ENCODE peak calls at places on chromosomes 12 and 14, in six cellular contexts. V, K, F, H, A and X are unnamed samples. For H3K9me3, the result is how much of the 10 kb centered on the place peaks cover.

GRCh38 chr12:52540531-52540930 is 12.4 kb downstream of the KRT71 start:
- ATAC-seq in K (no peak), H (no peak), A (no peak), V (no peak), F (no peak), X (no peak)

GRCh38 chr12:104680506-104680905 is 223.8 kb downstream of the CHST11 start:
- ATAC-seq in A (no peak), V (no peak), H (no peak), F (no peak), K (no peak), X (no peak)

GRCh38 chr12:114864688-114865685 is 181.0 kb upstream of the TBX3 start:
- ATAC-seq in H (no peak), A (no peak), F (no peak), K (no peak), V (no peak), X (no peak)

GRCh38 chr12:91003737-91004136 is 1.0 kb downstream of the EPYC start:
- ATAC-seq in A (no peak), H (no peak), K (no peak), V (no peak), F (no peak), X (no peak)

GRCh38 chr12:49342914-49343731 is 3.6 kb upstream of the DNAJC22 start:
- ATAC-seq in F (no peak), H (no peak), K (no peak), A (no peak), V (no peak), X (no peak)

GRCh38 chr14:53180272-53181221 is 27.4 kb upstream of the DDHD1 start:
- ATAC-seq in V (no peak), F (no peak), K (no peak), A (no peak), H (no peak), X (no peak)

GRCh38 chr14:101249676-101250036 is 311.6 kb upstream of the DIO3 start:
- ATAC-seq in K (no peak), A (no peak), F (no peak), V (no peak), H (no peak), X (no peak)

GRCh38 chr14:25049559-25050493 is at the start of gene STXBP6:
- ATAC-seq in F (peak), H (peak), A (peak), K (peak), V (peak), X (peak)

GRCh38 chr12:70637286-70637685 is at the start of gene PTPRB:
- ATAC-seq in K (peak), H (no peak), A (no peak), V (no peak), F (no peak), X (no peak)

GRCh38 chr12:69550951-69551350 is 34.3 kb upstream of the CCT2 start:
- ATAC-seq in V (no peak), A (no peak), H (no peak), F (no peak), K (no peak), X (no peak)

GRCh38 chr12:100128509-100128908 is 14.2 kb downstream of the BLTP3B start:
- ATAC-seq in A (peak), K (peak), V (peak), F (no peak), H (peak), X (peak)

GRCh38 chr12:499837-500458 is 40.2 kb downstream of the B4GALNT3 start:
- ATAC-seq in K (peak), H (no peak), A (peak), F (no peak), V (peak), X (no peak)

GRCh38 chr14:64196668-64197411 is 97.3 kb downstream of the ESR2 start:
- ATAC-seq in V (peak), H (peak), A (peak), F (peak), K (peak), X (peak)
- H3K4me3 ChIP-seq in V (peak), H (peak), A (peak), F (peak), K (peak), X (peak)

DNA sequence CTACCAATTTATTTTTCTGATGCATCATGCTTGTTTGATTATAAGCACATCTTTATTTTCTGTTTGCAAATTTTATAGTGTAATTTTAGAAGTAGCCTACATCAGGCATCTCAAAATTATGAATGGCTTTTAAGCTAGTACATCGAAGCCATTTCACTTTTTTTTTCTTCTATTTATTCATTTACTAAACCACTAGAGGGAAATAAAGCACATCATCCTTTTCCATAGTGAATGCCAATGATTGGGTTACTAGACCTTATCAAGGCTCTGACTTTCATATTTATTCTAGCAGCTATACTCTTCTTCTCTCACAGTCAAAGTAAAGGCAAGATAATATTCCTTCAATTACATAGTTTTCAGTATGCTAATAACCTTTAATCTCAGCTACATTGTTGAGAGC is 736.4 kb upstream of the LRFN5 start:
- ATAC-seq in K (no peak), V (no peak), A (no peak), H (no peak), F (no peak), X (no peak)
- H3K9me3 ChIP-seq in K (under half), V (under half), A (under half), H (under half), F (under half), X (under half)

GRCh38 chr12:75602111-75602510 is 90.7 kb upstream of the KRR1 start:
- ATAC-seq in K (no peak), H (no peak), V (no peak), F (no peak), A (no peak), X (no peak)
- H3K4me3 ChIP-seq in K (no peak), H (no peak), V (no peak), F (no peak), A (no peak), X (no peak)

GRCh38 chr12:126139355-126139754 is 1074.1 kb downstream of the AACS start:
- ATAC-seq in A (no peak), H (no peak), K (no peak), V (no peak), F (no peak), X (no peak)
- H3K9me3 ChIP-seq in A (half or more), H (under half), K (under half), V (under half), F (under half), X (under half)

GRCh38 chr12:29581641-29582040 is 84.2 kb upstream of the OVCH1 start:
- ATAC-seq in K (no peak), A (no peak), F (no peak), V (no peak), H (no peak), X (no peak)
- H3K4me3 ChIP-seq in K (no peak), A (no peak), F (no peak), V (no peak), H (no peak), X (no peak)